ENCODE peak calls at places on chromosomes 1 and 21, in nine cellular contexts. X is HT-29, R is psoas muscle, Q is erythroblast, T is GM04504, L is mucosa of descending colon, P is dorsolateral prefrontal cortex, N is endothelial cell, C is HT1080. O is an unnamed sample.

GRCh38 chr21:44865561-44866280 is 7.8 kb downstream of the PTTG1IP start:
- DNase-seq in X (peak), R (no peak), Q (peak), T (no peak), L (no peak), P (no peak), N (no peak), C (peak), O (peak)

GRCh38 chr1:21510885-21511578 is 1.8 kb downstream of the ALPL start:
- DNase-seq in X (peak), R (no peak), Q (no peak), T (no peak), L (no peak), P (no peak), N (no peak), C (no peak), O (no peak)

GRCh38 chr1:30476911-30477459 is 246.4 kb downstream of the MATN1 start:
- DNase-seq in X (no peak), R (peak), Q (no peak), T (no peak), L (no peak), P (no peak), N (no peak), C (no peak), O (no peak)

GRCh38 chr1:42913426-42914091 is 45.1 kb downstream of the SLC2A1 start:
- DNase-seq in X (peak), R (no peak), Q (peak), T (peak), L (no peak), P (no peak), N (peak), C (peak), O (peak)

GRCh38 chr21:42699196-42699595 is 45.8 kb downstream of the PDE9A start:
- DNase-seq in X (no peak), R (no peak), Q (no peak), T (no peak), L (no peak), P (no peak), N (no peak), C (no peak), O (no peak)

GRCh38 chr1:241356519-241357365 is at the start of gene RGS7:
- DNase-seq in X (peak), R (peak), Q (peak), T (no peak), L (peak), P (peak), N (peak), C (peak), O (peak)

GRCh38 chr1:183979437-183979836 is 58.1 kb downstream of the COLGALT2 start:
- DNase-seq in X (no peak), R (no peak), Q (no peak), T (no peak), L (no peak), P (no peak), N (no peak), C (no peak), O (no peak)

GRCh38 chr1:74512516-74512915 is at the start of gene LRRC53:
- DNase-seq in X (no peak), R (no peak), Q (no peak), T (no peak), L (no peak), P (no peak), N (no peak), C (peak), O (no peak)

GRCh38 chr1:9996624-9997582 is at the start of gene RBP7:
- DNase-seq in X (peak), R (peak), Q (no peak), T (no peak), L (peak), P (peak), N (peak), C (no peak), O (no peak)

GRCh38 chr1:98949606-98950005 is 55.1 kb downstream of the PLPPR5 start:
- DNase-seq in X (no peak), R (no peak), Q (no peak), T (no peak), L (no peak), P (no peak), N (no peak), C (no peak), O (peak)

GRCh38 chr1:43450251-43451070 is 3.3 kb downstream of the HYI start:
- DNase-seq in X (no peak), R (peak), Q (no peak), T (no peak), L (no peak), P (no peak), N (no peak), C (no peak), O (no peak)

GRCh38 chr1:188314557-188315137 is 1485.9 kb downstream of the PLA2G4A start:
- DNase-seq in X (no peak), R (no peak), Q (no peak), T (no peak), L (no peak), P (no peak), N (no peak), C (no peak), O (no peak)

GRCh38 chr1:197958438-197958837 is 41.3 kb downstream of the LHX9 start:
- DNase-seq in X (no peak), R (no peak), Q (no peak), T (no peak), L (no peak), P (no peak), N (no peak), C (no peak), O (no peak)

GRCh38 chr1:209751627-209752231 is 4.1 kb upstream of the TRAF3IP3 start:
- DNase-seq in X (no peak), R (no peak), Q (no peak), T (no peak), L (no peak), P (no peak), N (no peak), C (no peak), O (no peak)

GRCh38 chr21:45392206-45392971 is 12.6 kb upstream of the COL18A1 start:
- DNase-seq in X (no peak), R (no peak), Q (no peak), T (no peak), L (peak), P (no peak), N (no peak), C (no peak), O (no peak)

GRCh38 chr1:171637928-171638576 is 14.4 kb downstream of the MYOC start:
- DNase-seq in X (no peak), R (no peak), Q (no peak), T (no peak), L (no peak), P (no peak), N (no peak), C (no peak), O (no peak)

GRCh38 chr1:14922942-14923341 is 230.6 kb upstream of the TMEM51 start:
- DNase-seq in X (no peak), R (no peak), Q (no peak), T (no peak), L (no peak), P (no peak), N (no peak), C (no peak), O (no peak)

GRCh38 chr1:60978421-60979357 is 103.7 kb upstream of the NFIA start:
- DNase-seq in X (peak), R (peak), Q (peak), T (no peak), L (no peak), P (no peak), N (peak), C (peak), O (peak)

GRCh38 chr1:227459977-227460376 is 103.4 kb upstream of the ZNF678 start:
- DNase-seq in X (no peak), R (no peak), Q (no peak), T (no peak), L (no peak), P (no peak), N (no peak), C (no peak), O (peak)

GRCh38 chr1:8597455-8597854 is 220.0 kb downstream of the RERE start:
- DNase-seq in X (no peak), R (no peak), Q (no peak), T (no peak), L (no peak), P (no peak), N (no peak), C (no peak), O (no peak)

GRCh38 chr21:15224346-15225086 is 159.7 kb upstream of the NRIP1 start:
- DNase-seq in X (no peak), R (no peak), Q (no peak), T (peak), L (no peak), P (no peak), N (no peak), C (peak), O (peak)

GRCh38 chr1:155993595-155993994 is 15.2 kb upstream of the ARHGEF2 start:
- DNase-seq in X (no peak), R (no peak), Q (no peak), T (no peak), L (no peak), P (no peak), N (no peak), C (no peak), O (no peak)

GRCh38 chr1:100584761-100585745 is 47.1 kb downstream of the GPR88 start:
- DNase-seq in X (no peak), R (no peak), Q (no peak), T (no peak), L (no peak), P (no peak), N (no peak), C (peak), O (peak)

GRCh38 chr1:54864460-54865208 is 22.4 kb downstream of the DHCR24 start:
- DNase-seq in X (no peak), R (no peak), Q (no peak), T (no peak), L (no peak), P (no peak), N (no peak), C (no peak), O (peak)

GRCh38 chr21:36776981-36777617 is 78.2 kb downstream of the SIM2 start:
- DNase-seq in X (no peak), R (no peak), Q (no peak), T (no peak), L (no peak), P (no peak), N (no peak), C (no peak), O (no peak)

GRCh38 chr1:212039622-212040021 is 4.1 kb downstream of the DTL start:
- DNase-seq in X (no peak), R (no peak), Q (no peak), T (no peak), L (no peak), P (no peak), N (no peak), C (no peak), O (no peak)

GRCh38 chr1:39205102-39205780 is 746 bp downstream of the MACF1 start:
- DNase-seq in X (no peak), R (peak), Q (peak), T (peak), L (no peak), P (no peak), N (no peak), C (peak), O (peak)

GRCh38 chr1:239963861-239964260 is 127.8 kb upstream of the FMN2 start:
- DNase-seq in X (no peak), R (no peak), Q (no peak), T (no peak), L (no peak), P (no peak), N (no peak), C (no peak), O (no peak)

GRCh38 chr21:41767606-41768370 is 936 bp upstream of the RIPK4 start:
- DNase-seq in X (peak), R (no peak), Q (no peak), T (no peak), L (no peak), P (peak), N (peak), C (peak), O (peak)

GRCh38 chr1:41240806-41241747 is 1.0 kb downstream of the SCMH1 start:
- DNase-seq in X (peak), R (peak), Q (peak), T (no peak), L (peak), P (peak), N (peak), C (peak), O (no peak)

GRCh38 chr1:188778578-188778977 is 1699.1 kb downstream of the BRINP3 start:
- DNase-seq in X (no peak), R (no peak), Q (no peak), T (no peak), L (no peak), P (no peak), N (no peak), C (no peak), O (no peak)

GRCh38 chr21:46033410-46034404 is 52.1 kb downstream of the COL6A1 start:
- DNase-seq in X (no peak), R (no peak), Q (no peak), T (no peak), L (no peak), P (no peak), N (no peak), C (no peak), O (no peak)